ENCODE peak calls at places on chromosomes 1 and 21, in four cellular contexts. One of them, this sample, is unnamed.

GRCh38 chr1:14182801-14183200 is 415.7 kb upstream of the KAZN start:
- DNase-seq in pancreas: no peak
- DNase-seq in cardiac muscle cell: no peak
- DNase-seq in aorta: no peak
- DNase-seq in this sample: no peak

GRCh38 chr1:167860231-167860923 is 53.6 kb downstream of the ADCY10 start:
- DNase-seq in aorta: no peak
- DNase-seq in pancreas: no peak
- DNase-seq in cardiac muscle cell: no peak
- DNase-seq in this sample: no peak

GRCh38 chr1:233060595-233060994 is 110.2 kb downstream of the NTPCR start:
- DNase-seq in aorta: no peak
- DNase-seq in pancreas: no peak
- DNase-seq in cardiac muscle cell: no peak
- DNase-seq in this sample: no peak

GRCh38 chr1:222441006-222441620 is 106.8 kb downstream of the HHIPL2 start:
- DNase-seq in aorta: no peak
- DNase-seq in cardiac muscle cell: no peak
- DNase-seq in pancreas: no peak
- DNase-seq in this sample: no peak

GRCh38 chr1:117895482-117896114 is 33.8 kb downstream of the GDAP2 start:
- DNase-seq in pancreas: peak; percentile 48
- DNase-seq in cardiac muscle cell: peak; percentile 90
- DNase-seq in aorta: no peak
- DNase-seq in this sample: peak; percentile 16

GRCh38 chr1:37808369-37809319 is 636 bp upstream of the YRDC start:
- DNase-seq in aorta: peak; percentile 92
- DNase-seq in cardiac muscle cell: peak; percentile 90
- DNase-seq in pancreas: peak; percentile 91
- DNase-seq in this sample: peak; percentile 85

GRCh38 chr1:19169642-19170041 is 40.4 kb downstream of the UBR4 start:
- DNase-seq in aorta: no peak
- DNase-seq in cardiac muscle cell: no peak
- DNase-seq in pancreas: no peak
- DNase-seq in this sample: no peak

GRCh38 chr1:33255347-33256311 is 663 bp upstream of the ZNF362 start:
- DNase-seq in cardiac muscle cell: peak; percentile 55
- DNase-seq in pancreas: peak; percentile 82
- DNase-seq in aorta: peak; percentile 89
- DNase-seq in this sample: peak; percentile 59

GRCh38 chr1:228280961-228281591 is 73.2 kb downstream of the OBSCN start:
- DNase-seq in aorta: peak; percentile 60
- DNase-seq in cardiac muscle cell: no peak
- DNase-seq in pancreas: no peak
- DNase-seq in this sample: no peak

GRCh38 chr1:151815716-151816327 is 10.6 kb upstream of the LINGO4 start:
- DNase-seq in pancreas: no peak
- DNase-seq in aorta: peak; percentile 66
- DNase-seq in cardiac muscle cell: no peak
- DNase-seq in this sample: no peak

GRCh38 chr1:165235158-165235776 is 121.2 kb downstream of the LMX1A start:
- DNase-seq in aorta: peak; percentile 76
- DNase-seq in cardiac muscle cell: no peak
- DNase-seq in pancreas: peak; percentile 22
- DNase-seq in this sample: peak; percentile 2

GRCh38 chr1:25006770-25007169 is 76.7 kb upstream of the RUNX3 start:
- DNase-seq in cardiac muscle cell: peak; percentile 66
- DNase-seq in aorta: no peak
- DNase-seq in pancreas: peak; percentile 43
- DNase-seq in this sample: no peak

GRCh38 chr1:29838738-29839320 is 602.5 kb downstream of the PTPRU start:
- DNase-seq in aorta: no peak
- DNase-seq in cardiac muscle cell: no peak
- DNase-seq in pancreas: no peak
- DNase-seq in this sample: no peak

GRCh38 chr1:21499283-21499945 is 9.8 kb upstream of the ALPL start:
- DNase-seq in cardiac muscle cell: peak; percentile 50
- DNase-seq in aorta: no peak
- DNase-seq in pancreas: no peak
- DNase-seq in this sample: no peak

GRCh38 chr1:181140398-181140797 is 51.9 kb downstream of the IER5 start:
- DNase-seq in cardiac muscle cell: no peak
- DNase-seq in pancreas: no peak
- DNase-seq in aorta: no peak
- DNase-seq in this sample: no peak

GRCh38 chr1:93694833-93695232 is 13.2 kb upstream of the BCAR3 start:
- DNase-seq in cardiac muscle cell: no peak
- DNase-seq in aorta: no peak
- DNase-seq in pancreas: no peak
- DNase-seq in this sample: no peak

GRCh38 chr1:192477630-192478029 is 97.9 kb upstream of the RGS1 start:
- DNase-seq in cardiac muscle cell: peak; percentile 70
- DNase-seq in aorta: no peak
- DNase-seq in pancreas: no peak
- DNase-seq in this sample: no peak

GRCh38 chr1:8941906-8942305 is 3.8 kb upstream of the CA6 start:
- DNase-seq in cardiac muscle cell: peak; percentile 80
- DNase-seq in pancreas: no peak
- DNase-seq in aorta: no peak
- DNase-seq in this sample: peak; percentile 21

GRCh38 chr1:229623838-229624237 is 2.1 kb downstream of the TAF5L start:
- DNase-seq in pancreas: no peak
- DNase-seq in aorta: no peak
- DNase-seq in cardiac muscle cell: no peak
- DNase-seq in this sample: no peak

GRCh38 chr1:94160811-94161210 is 39.9 kb upstream of the ABCA4 start:
- DNase-seq in cardiac muscle cell: peak; percentile 78
- DNase-seq in aorta: no peak
- DNase-seq in pancreas: no peak
- DNase-seq in this sample: no peak

GRCh38 chr1:212256404-212256803 is 28.8 kb upstream of the PPP2R5A start:
- DNase-seq in cardiac muscle cell: no peak
- DNase-seq in aorta: no peak
- DNase-seq in pancreas: no peak
- DNase-seq in this sample: no peak

GRCh38 chr21:37532868-37533780 is 166.6 kb downstream of the DYRK1A start:
- DNase-seq in pancreas: peak; percentile 54
- DNase-seq in aorta: peak; percentile 75
- DNase-seq in cardiac muscle cell: no peak
- DNase-seq in this sample: no peak

GRCh38 chr1:234499119-234500039 is 20.4 kb upstream of the TARBP1 start:
- DNase-seq in aorta: peak; percentile 97
- DNase-seq in pancreas: peak; percentile 90
- DNase-seq in cardiac muscle cell: peak; percentile 95
- DNase-seq in this sample: peak; percentile 83

GRCh38 chr1:234502785-234503184 is 23.8 kb upstream of the TARBP1 start:
- DNase-seq in cardiac muscle cell: no peak
- DNase-seq in pancreas: no peak
- DNase-seq in aorta: no peak
- DNase-seq in this sample: no peak

GRCh38 chr1:234497589-234497988 is 18.6 kb upstream of the TARBP1 start:
- DNase-seq in cardiac muscle cell: no peak
- DNase-seq in aorta: no peak
- DNase-seq in pancreas: no peak
- DNase-seq in this sample: no peak

GRCh38 chr1:234498448-234499118 is 19.6 kb upstream of the TARBP1 start:
- DNase-seq in cardiac muscle cell: no peak
- DNase-seq in pancreas: no peak
- DNase-seq in aorta: no peak
- DNase-seq in this sample: no peak

DNA sequence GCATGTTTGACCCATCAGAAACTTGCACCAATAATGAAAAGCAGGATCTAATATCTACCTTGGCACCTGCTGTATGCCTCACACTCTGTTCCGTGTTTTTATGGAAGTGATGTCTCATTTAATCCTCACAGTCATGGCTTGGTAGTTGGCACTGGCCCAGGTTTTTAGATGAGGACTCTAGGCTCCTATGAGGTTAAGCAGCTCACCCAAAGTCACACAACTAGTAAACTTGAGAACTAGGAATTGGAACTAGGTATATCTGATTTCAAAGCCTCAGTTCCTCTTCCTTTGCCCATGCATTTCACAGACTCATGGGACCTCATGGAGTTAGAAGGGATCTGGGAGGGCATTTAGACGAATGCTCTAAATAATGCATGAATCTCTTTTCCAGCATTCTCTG is 21.3 kb upstream of the TARBP1 start:
- DNase-seq in cardiac muscle cell: no peak
- DNase-seq in pancreas: no peak
- DNase-seq in aorta: no peak
- DNase-seq in this sample: no peak
- H3K27ac ChIP-seq in cardiac muscle cell: no peak overlapping the region
- H3K27ac ChIP-seq in pancreas: peak overlapping the region; percentile 41
- H3K27ac ChIP-seq in aorta: peak overlapping the region; percentile 80
- H3K27ac ChIP-seq in this sample: peak overlapping the region; percentile 43

GRCh38 chr1:145982010-145982723 is 14.2 kb downstream of the TXNIP start:
- DNase-seq in cardiac muscle cell: no peak
- DNase-seq in aorta: no peak
- DNase-seq in pancreas: no peak
- DNase-seq in this sample: no peak

GRCh38 chr1:145983959-145984830 is 12.2 kb downstream of the TXNIP start:
- DNase-seq in aorta: no peak
- DNase-seq in pancreas: no peak
- DNase-seq in cardiac muscle cell: no peak
- DNase-seq in this sample: no peak

GRCh38 chr1:145981299-145981600 is 15.1 kb downstream of the TXNIP start:
- DNase-seq in pancreas: no peak
- DNase-seq in aorta: no peak
- DNase-seq in cardiac muscle cell: no peak
- DNase-seq in this sample: no peak

GRCh38 chr1:145985129-145985501 is 11.3 kb downstream of the TXNIP start:
- DNase-seq in aorta: no peak
- DNase-seq in pancreas: no peak
- DNase-seq in cardiac muscle cell: no peak
- DNase-seq in this sample: no peak

GRCh38 chr1:145983206-145983675 is 13.1 kb downstream of the TXNIP start:
- DNase-seq in pancreas: peak; percentile 81
- DNase-seq in aorta: no peak
- DNase-seq in cardiac muscle cell: no peak
- DNase-seq in this sample: no peak
- H3K27ac ChIP-seq in pancreas: peak overlapping the region; percentile 92
- H3K27ac ChIP-seq in aorta: peak overlapping the region; percentile 90
- H3K27ac ChIP-seq in cardiac muscle cell: no peak overlapping the region
- H3K27ac ChIP-seq in this sample: no peak overlapping the region

DNA sequence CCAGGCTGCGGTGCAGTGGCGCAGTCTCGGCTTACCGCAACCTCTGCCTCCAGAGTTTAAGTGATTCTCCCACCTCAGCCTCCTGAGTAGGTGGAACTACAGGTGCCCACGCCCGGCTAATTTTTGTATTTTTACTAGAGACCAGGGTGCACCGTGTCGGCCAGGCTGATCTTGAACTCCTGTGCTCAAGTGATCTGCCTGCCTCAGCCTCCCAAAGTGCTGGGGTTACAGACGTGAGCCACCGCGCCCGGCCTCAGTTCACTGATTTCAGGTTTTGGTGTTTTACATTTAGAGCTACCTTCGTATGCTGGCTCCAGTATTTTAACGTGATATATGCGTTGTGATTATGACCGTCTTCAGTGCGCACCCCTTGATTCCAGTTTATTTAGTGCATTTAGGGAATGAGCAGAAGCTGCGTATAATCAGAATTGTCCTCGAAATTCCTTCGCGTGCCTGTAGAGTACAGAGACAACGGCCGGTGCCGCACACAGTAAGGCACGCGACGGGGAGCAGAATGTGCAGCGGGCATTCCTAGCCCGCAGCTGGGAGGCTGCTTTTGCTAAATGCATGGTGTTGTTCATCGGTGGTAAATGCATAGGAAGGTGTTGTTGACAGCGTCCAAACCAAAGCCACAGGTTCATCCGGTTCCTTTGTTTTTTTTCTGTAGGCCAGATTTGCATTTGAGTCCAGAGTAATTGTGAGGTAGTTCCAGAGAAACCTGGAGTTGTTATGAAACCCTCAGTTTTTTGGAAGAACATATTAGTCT is 48.9 kb upstream of the DIP2A start:
- DNase-seq in aorta: peak; percentile 60
- DNase-seq in cardiac muscle cell: no peak
- DNase-seq in pancreas: no peak
- DNase-seq in this sample: no peak
- H3K27ac ChIP-seq in aorta: no peak overlapping the region
- H3K27ac ChIP-seq in cardiac muscle cell: no peak overlapping the region
- H3K27ac ChIP-seq in pancreas: no peak overlapping the region
- H3K27ac ChIP-seq in this sample: no peak overlapping the region

GRCh38 chr1:205186191-205186590 is 25.3 kb downstream of the DSTYK start:
- DNase-seq in pancreas: no peak
- DNase-seq in cardiac muscle cell: no peak
- DNase-seq in aorta: no peak
- DNase-seq in this sample: no peak
- H3K27ac ChIP-seq in pancreas: no peak overlapping the region
- H3K27ac ChIP-seq in cardiac muscle cell: no peak overlapping the region
- H3K27ac ChIP-seq in aorta: no peak overlapping the region
- H3K27ac ChIP-seq in this sample: no peak overlapping the region

This sample was measured in substantia nigra.